ENCODE peak calls at places on chromosomes 16 and 17, in four cellular contexts. B, K, S and E are unnamed samples. For H3K9me3, the result is how much of the 10 kb centered on the place peaks cover.

GRCh38 chr17:57519199-57519598 is 225.9 kb downstream of the CCDC182 start:
- DNase-seq in B (no peak), K (no peak), S (no peak), E (no peak)

GRCh38 chr17:27793168-27793905 is 7.0 kb downstream of the NOS2 start:
- DNase-seq in B (no peak), K (no peak), S (no peak), E (no peak)

GRCh38 chr16:74997042-74997491 is 1.8 kb upstream of the ZNRF1 start:
- DNase-seq in B (no peak), K (no peak), S (no peak), E (no peak)

GRCh38 chr17:17356149-17356930 is 53.2 kb downstream of the NT5M start:
- DNase-seq in B (peak), K (peak), S (peak), E (peak)

GRCh38 chr17:16975266-16975651 is 3.3 kb upstream of the TNFRSF13B start:
- DNase-seq in B (no peak), K (no peak), S (no peak), E (no peak)

GRCh38 chr17:81909966-81910839 is 996 bp downstream of the PCYT2 start:
- DNase-seq in B (peak), K (no peak), S (no peak), E (no peak)

GRCh38 chr17:38428150-38428642 is at the start of gene ARHGAP23:
- DNase-seq in B (peak), K (peak), S (peak), E (peak)

GRCh38 chr17:78173025-78173715 is 4.8 kb downstream of the SYNGR2 start:
- DNase-seq in B (no peak), K (no peak), S (no peak), E (no peak)

GRCh38 chr16:86962259-86962658 is 354.9 kb downstream of the C16orf95 start:
- DNase-seq in B (no peak), K (no peak), S (no peak), E (no peak)

GRCh38 chr16:476039-476438 is 50.6 kb downstream of the RAB11FIP3 start:
- DNase-seq in B (no peak), K (no peak), S (no peak), E (no peak)

GRCh38 chr17:63039899-63040602 is 74.0 kb downstream of the TANC2 start:
- DNase-seq in B (no peak), K (no peak), S (no peak), E (no peak)

GRCh38 chr17:78599419-78599818 is 22.2 kb upstream of the DNAH17 start:
- DNase-seq in B (no peak), K (no peak), S (no peak), E (no peak)

GRCh38 chr17:43309505-43310329 is 75.9 kb upstream of the RNU2-1 start:
- DNase-seq in B (no peak), K (peak), S (peak), E (no peak)

GRCh38 chr17:4934173-4934979 is 2.3 kb downstream of the GP1BA start:
- DNase-seq in B (peak), K (no peak), S (no peak), E (no peak)

GRCh38 chr16:29645699-29646187 is 17.3 kb upstream of the SPN start:
- DNase-seq in B (no peak), K (no peak), S (no peak), E (no peak)

GRCh38 chr17:47730681-47731080 is 2.4 kb upstream of the TBX21 start:
- DNase-seq in B (no peak), K (no peak), S (no peak), E (no peak)

GRCh38 chr17:67212231-67212630 is 32.8 kb downstream of the HELZ start:
- DNase-seq in B (no peak), K (no peak), S (no peak), E (no peak)

GRCh38 chr17:10772425-10773380 is 31.2 kb downstream of the TMEM238L start:
- DNase-seq in B (peak), K (peak), S (no peak), E (no peak)

GRCh38 chr17:59853168-59853918 is 39.4 kb downstream of the TUBD1 start:
- DNase-seq in B (peak), K (peak), S (no peak), E (peak)

GRCh38 chr17:81142301-81143199 is 22.8 kb upstream of the PVALEF start:
- DNase-seq in B (peak), K (peak), S (peak), E (no peak)

GRCh38 chr17:77027271-77027670 is 113.5 kb upstream of the SEC14L1 start:
- DNase-seq in B (no peak), K (no peak), S (no peak), E (no peak)
- H3K9me3 ChIP-seq in B (under half), K (under half), S (under half), E (under half)

DNA sequence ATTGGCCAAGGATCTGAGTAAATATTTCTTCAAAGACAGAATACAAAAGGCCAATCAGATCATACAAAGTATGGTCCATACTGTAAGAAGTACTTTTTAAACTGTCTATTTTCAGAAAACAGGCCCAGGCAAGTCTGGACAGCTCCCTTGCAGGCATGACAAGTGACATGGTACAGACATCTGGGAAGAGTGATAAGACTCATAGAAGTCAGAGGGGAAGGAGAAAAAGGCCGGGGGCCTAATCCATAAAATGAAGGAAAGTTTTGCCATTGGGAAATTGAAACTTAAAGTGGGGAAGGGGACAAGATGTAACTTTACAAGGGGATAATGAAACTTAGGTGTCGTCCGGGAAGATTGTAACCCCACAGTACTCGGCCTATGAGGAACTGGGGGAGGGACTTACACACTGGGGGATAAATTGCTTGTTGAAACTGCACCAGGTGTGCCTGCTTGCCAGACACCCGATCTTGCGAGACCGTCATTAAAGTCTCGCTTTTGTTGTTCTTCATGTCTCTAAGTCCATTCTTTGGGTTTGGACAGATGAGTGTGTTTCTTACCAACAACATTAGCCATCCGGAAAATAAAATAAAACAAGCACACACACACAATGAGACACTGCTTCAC is 684.0 kb downstream of the CDH11 start:
- DNase-seq in B (no peak), K (no peak), S (no peak), E (no peak)
- H3K9me3 ChIP-seq in B (under half), K (under half), S (under half), E (under half)

GRCh38 chr17:70702683-70703255 is 533.4 kb downstream of the KCNJ2 start:
- DNase-seq in B (no peak), K (no peak), S (no peak), E (no peak)
- H3K9me3 ChIP-seq in B (under half), K (under half), S (under half), E (under half)

GRCh38 chr17:53630115-53630514 is 192.6 kb upstream of the KIF2B start:
- DNase-seq in B (no peak), K (no peak), S (no peak), E (no peak)

GRCh38 chr17:53628011-53628410 is 194.7 kb upstream of the KIF2B start:
- DNase-seq in B (no peak), K (no peak), S (no peak), E (no peak)

GRCh38 chr17:53631486-53631885 is 191.2 kb upstream of the KIF2B start:
- DNase-seq in B (no peak), K (no peak), S (no peak), E (no peak)

GRCh38 chr17:53629188-53629587 is 193.5 kb upstream of the KIF2B start:
- DNase-seq in B (no peak), K (no peak), S (no peak), E (no peak)

DNA sequence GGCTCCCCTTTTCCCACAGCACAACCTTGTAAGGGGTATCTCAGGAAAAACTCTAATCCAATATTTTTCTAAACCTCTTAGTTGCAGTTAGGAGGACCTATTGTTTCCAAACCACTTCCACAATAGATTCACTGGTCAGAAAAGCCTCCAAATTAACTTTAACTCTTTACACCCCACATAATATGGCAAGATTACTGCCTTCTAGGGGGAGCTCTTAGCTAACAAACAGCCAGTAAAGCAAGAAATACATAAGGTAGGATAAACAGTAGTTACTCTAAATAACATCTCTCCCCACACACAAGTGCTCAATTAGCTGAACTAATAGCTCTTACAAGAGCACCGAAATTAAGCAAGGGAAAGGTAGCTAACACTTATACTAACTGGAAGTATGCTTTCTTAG is 192.1 kb upstream of the KIF2B start:
- DNase-seq in B (no peak), K (no peak), S (no peak), E (no peak)
- H3K9me3 ChIP-seq in B (under half), K (under half), S (under half), E (under half)

GRCh38 chr16:27303256-27304100 is 10.3 kb upstream of the IL4R start:
- DNase-seq in B (no peak), K (no peak), S (no peak), E (no peak)

GRCh38 chr16:27302126-27302525 is 11.6 kb upstream of the IL4R start:
- DNase-seq in B (no peak), K (no peak), S (no peak), E (no peak)

GRCh38 chr16:27301236-27301861 is 12.4 kb upstream of the IL4R start:
- DNase-seq in B (no peak), K (no peak), S (no peak), E (no peak)

GRCh38 chr16:27293343-27293742 is 20.4 kb upstream of the IL4R start:
- DNase-seq in B (no peak), K (no peak), S (no peak), E (no peak)

GRCh38 chr16:27298132-27298531 is 15.6 kb upstream of the IL4R start:
- DNase-seq in B (no peak), K (no peak), S (no peak), E (no peak)
- H3K9me3 ChIP-seq in B (under half), K (under half), S (under half), E (under half)

GRCh38 chr17:71055128-71055527 is 885.8 kb downstream of the KCNJ2 start:
- DNase-seq in B (no peak), K (no peak), S (no peak), E (no peak)

GRCh38 chr17:71063127-71063526 is 893.8 kb downstream of the KCNJ2 start:
- DNase-seq in B (no peak), K (no peak), S (no peak), E (no peak)

GRCh38 chr17:71052971-71053370 is 883.6 kb downstream of the KCNJ2 start:
- DNase-seq in B (no peak), K (no peak), S (no peak), E (no peak)

GRCh38 chr17:71057448-71057847 is 888.1 kb downstream of the KCNJ2 start:
- DNase-seq in B (no peak), K (no peak), S (no peak), E (no peak)

GRCh38 chr17:71057938-71058337 is 888.6 kb downstream of the KCNJ2 start:
- DNase-seq in B (no peak), K (no peak), S (no peak), E (no peak)
- H3K9me3 ChIP-seq in B (under half), K (under half), S (under half), E (under half)

DNA sequence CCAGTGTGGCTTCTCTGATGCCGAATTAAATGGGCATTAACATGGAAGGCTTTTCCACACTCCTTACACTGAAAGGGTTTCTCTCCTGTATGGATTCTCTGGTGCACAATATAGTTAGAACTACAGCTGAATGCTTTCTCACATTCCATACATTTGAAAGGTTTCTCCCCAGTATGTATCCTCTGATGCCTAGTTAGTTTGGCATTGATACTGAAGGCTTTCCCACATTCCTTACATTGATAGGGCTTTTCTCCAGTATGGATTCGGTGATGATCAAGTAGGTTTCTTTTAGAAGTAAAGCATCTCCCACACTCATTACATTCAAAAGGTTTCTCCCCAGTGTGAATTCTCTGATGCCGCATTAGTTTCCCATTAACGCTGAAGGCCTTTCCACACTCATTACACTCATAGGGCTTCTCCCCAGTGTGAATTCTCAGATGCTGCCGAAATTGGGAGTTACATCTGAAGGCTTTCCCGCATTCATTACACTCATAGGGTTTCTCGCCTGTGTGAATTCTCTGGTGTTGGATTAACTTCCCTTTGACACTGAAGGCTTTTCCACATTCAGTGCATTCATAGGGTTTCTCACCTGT is 6.5 kb upstream of the TLE7 start:
- DNase-seq in B (no peak), K (no peak), S (no peak), E (no peak)
- H3K9me3 ChIP-seq in B (half or more), K (under half), S (under half), E (under half)

GRCh38 chr16:34743115-34743514 is 1283.7 kb downstream of the TP53TG3F start:
- DNase-seq in B (no peak), K (no peak), S (no peak), E (no peak)
- H3K9me3 ChIP-seq in B (under half), K (under half), S (under half), E (under half)

GRCh38 chr16:88285514-88285822 is 97.3 kb upstream of the ZNF469 start:
- DNase-seq in B (no peak), K (no peak), S (no peak), E (no peak)

GRCh38 chr16:88286301-88286923 is 96.3 kb upstream of the ZNF469 start:
- DNase-seq in B (no peak), K (no peak), S (no peak), E (no peak)

GRCh38 chr16:88283596-88283995 is 99.2 kb upstream of the ZNF469 start:
- DNase-seq in B (no peak), K (no peak), S (no peak), E (no peak)

GRCh38 chr16:88284101-88284500 is 98.7 kb upstream of the ZNF469 start:
- DNase-seq in B (no peak), K (no peak), S (no peak), E (no peak)

DNA sequence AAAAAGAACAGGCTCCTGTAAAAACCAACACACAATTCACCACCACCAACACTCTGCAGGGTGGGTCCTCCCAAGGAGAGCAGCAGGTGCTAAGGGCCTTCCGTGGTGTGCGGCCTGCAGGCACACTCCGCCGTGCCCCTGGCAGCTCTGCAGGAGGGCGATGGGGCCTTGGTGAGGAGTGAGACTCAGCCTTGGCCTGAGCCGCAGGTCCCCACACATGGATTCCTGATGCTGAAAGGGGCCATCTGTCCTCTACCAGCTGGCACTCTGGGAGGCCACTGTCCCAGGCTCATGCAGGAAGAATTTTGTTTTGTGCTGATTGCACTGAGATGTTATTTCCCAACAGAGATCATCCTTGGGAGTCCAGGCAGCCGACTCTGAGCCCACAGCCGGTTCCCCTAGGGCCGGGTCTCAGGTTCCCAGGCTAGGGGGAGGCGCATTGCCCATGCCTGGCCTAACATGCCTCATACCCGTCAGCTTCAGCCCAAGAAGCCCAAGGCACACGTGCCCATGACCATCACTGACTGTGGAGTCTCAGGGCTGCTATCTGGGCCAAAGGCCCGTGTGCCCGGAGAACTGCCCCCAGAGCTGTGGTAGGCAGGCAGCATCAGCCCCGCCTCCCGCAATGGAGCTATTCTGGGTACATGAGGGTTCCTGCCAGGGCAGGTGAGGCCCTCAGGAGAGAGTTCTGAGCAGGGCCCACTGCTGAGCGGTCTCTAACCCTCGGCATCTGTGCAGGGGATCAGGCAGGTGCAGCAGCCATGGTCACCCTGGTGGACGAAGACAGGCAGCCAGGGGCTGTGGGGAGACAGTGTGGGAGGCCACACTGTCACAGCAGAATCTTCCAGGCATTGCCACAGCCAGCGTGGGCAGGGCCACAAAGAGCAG is 97.9 kb upstream of the ZNF469 start:
- DNase-seq in B (no peak), K (no peak), S (no peak), E (no peak)
- H3K9me3 ChIP-seq in B (under half), K (under half), S (under half), E (under half)

GRCh38 chr16:89237733-89238132 is 20.2 kb downstream of the ZNF778 start:
- DNase-seq in B (no peak), K (no peak), S (no peak), E (no peak)
- H3K9me3 ChIP-seq in B (under half), K (under half), S (under half), E (under half)